ENCODE peak calls at places on chromosome 10, in five cellular contexts. H is H1, T is HEK293T, X is NT2/D1, E is HepG2. R is an unnamed sample.

GRCh38 chr10:50501899-50502556 is 121.7 kb downstream of the SGMS1 start:
- DNase-seq in H (no peak), T (no peak), X (no peak), E (peak), R (no peak)

GRCh38 chr10:90930971-90931841 is 10.3 kb upstream of the ANKRD1 start:
- DNase-seq in H (peak), T (peak), X (peak), E (peak), R (no peak)

GRCh38 chr10:5504146-5505072 is 5.0 kb upstream of the CALML5 start:
- DNase-seq in H (no peak), T (no peak), X (no peak), E (no peak), R (no peak)

GRCh38 chr10:132524443-132525285 is 12.9 kb upstream of the INPP5A start:
- DNase-seq in H (no peak), T (no peak), X (no peak), E (no peak), R (no peak)

GRCh38 chr10:77548671-77549070 is 88.9 kb downstream of the KCNMA1 start:
- DNase-seq in H (no peak), T (no peak), X (no peak), E (no peak), R (no peak)

GRCh38 chr10:124741922-124742417 is 2.2 kb downstream of the FAM53B start:
- DNase-seq in H (no peak), T (no peak), X (no peak), E (no peak), R (no peak)

GRCh38 chr10:117175215-117175900 is 21.9 kb upstream of the KCNK18 start:
- DNase-seq in H (no peak), T (peak), X (no peak), E (no peak), R (no peak)

GRCh38 chr10:102229810-102230263 is 3.7 kb downstream of the ELOVL3 start:
- DNase-seq in H (no peak), T (peak), X (peak), E (peak), R (peak)

GRCh38 chr10:126235091-126235978 is 152.9 kb downstream of the ADAM12 start:
- DNase-seq in H (no peak), T (no peak), X (no peak), E (no peak), R (no peak)
- TF ChIP-seq SUZ12 in H (no peak), T (no peak), X (no peak), E (no peak), R (no peak)

DNA sequence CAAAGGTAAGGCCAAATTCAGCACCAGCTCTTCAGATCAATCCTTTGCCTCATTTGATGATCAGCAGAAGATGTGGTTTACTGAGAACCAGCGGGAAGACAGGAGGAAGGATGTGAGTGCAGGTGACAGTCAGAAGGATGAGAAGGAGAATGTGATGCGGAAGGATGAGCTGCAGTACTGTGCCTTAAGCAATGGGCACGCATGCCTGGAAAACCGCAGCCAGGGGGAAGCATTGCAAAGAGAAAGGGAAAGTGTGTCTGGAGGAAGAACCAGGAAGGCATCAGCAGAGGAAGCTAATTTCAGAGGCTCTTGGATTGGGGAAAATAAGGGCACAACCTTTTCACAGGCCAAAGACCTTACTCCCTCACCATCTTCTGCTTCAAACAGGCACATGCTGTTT is 25.7 kb downstream of the C10orf71 start:
- DNase-seq in H (no peak), T (no peak), X (no peak), E (no peak), R (no peak)
- TF ChIP-seq SUZ12 in H (no peak), T (no peak), X (no peak), E (no peak), R (no peak)

DNA sequence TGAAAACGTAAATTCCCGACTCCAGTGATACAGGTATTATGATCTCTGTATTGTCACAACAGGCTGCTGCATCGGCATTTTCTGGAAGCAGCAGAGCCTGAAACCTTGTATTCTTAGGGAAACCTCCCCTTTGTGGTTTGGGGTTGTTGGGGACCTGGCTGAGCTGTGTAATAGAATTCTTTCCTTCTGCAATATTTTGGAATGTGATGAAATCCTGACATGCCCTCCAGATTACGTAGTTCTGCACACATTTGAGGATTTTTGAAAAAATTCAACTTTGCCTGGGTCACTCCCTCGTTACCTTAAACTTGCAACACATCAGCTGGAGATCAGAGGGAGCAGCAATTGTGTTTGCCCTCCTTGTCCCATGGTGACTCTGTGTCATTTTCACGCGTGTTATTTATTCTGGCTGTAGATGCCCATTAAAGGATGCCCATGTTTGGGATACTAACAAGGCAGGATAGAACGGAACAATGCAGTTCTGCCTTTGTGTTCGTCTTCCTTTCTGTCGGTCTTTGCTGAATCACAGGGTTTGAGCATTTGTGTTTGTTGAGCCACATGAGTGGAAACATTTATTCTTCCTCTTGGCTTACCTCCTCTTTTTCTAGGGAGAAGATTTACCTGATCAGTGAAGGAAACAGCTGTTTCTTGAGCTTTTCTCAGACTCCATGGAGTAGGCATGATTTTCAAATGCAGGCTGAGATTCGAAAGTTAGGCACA is 181.7 kb downstream of the TCF7L2 start:
- DNase-seq in H (no peak), T (no peak), X (no peak), E (peak), R (no peak)
- TF ChIP-seq SUZ12 in H (no peak), T (no peak), X (no peak), E (no peak), R (no peak)

DNA sequence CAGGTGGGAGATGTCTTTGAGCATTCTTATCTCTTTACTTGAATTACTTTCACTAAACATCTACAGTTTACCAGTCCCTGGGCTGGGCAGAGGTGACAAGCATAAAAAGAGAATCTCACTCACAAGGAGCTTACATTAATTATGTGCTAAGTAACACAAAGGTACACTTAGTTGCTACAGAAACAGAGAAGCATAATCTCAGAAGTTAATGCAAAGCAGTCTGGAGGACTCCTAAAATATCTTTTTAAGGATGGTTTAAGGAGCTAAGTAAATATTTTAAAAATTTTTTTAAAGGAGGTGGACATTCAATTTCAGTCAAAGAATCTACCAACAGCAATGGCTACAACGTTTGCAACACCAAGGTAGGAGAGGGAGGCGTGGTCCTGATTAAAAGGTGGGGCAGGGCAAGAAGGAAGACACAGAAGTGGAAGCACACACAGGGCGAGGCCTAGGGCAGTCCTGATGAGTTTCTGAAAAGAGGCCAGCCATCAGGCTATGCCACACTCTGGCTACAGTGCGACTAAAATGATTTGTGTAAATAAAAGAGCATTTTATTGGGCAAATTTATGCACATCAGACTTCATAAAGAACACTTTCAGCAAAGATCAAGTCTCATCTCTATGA is 5.3 kb downstream of the LARP4B start:
- DNase-seq in H (no peak), T (no peak), X (no peak), E (no peak), R (no peak)
- TF ChIP-seq SUZ12 in H (no peak), T (no peak), X (no peak), E (no peak), R (no peak)